ENCODE peak calls at places on chromosomes 12 and 14, in five cellular contexts. P is sigmoid colon, J is Peyer's patch, N is breast epithelium, C is HCT116. K is an unnamed sample.

GRCh38 chr12:109111775-109112491 is 4.5 kb upstream of the ACACB start:
- DNase-seq in C (peak; percentile 24), N (peak; percentile 61), J (peak; percentile 82), P (peak; percentile 91), K (no peak)

GRCh38 chr14:64880382-64881121 is 845 bp upstream of the SPTB start:
- DNase-seq in C (peak; percentile 26), P (peak; percentile 62), N (no peak), J (peak; percentile 50), K (peak; percentile 51)

GRCh38 chr12:992647-993046 is 1.6 kb downstream of the ERC1 start:
- DNase-seq in N (no peak), P (no peak), J (no peak), C (no peak), K (no peak)

GRCh38 chr12:46265734-46266133 is 3.1 kb downstream of the SLC38A1 start:
- DNase-seq in J (no peak), P (no peak), C (no peak), N (no peak), K (no peak)

GRCh38 chr14:68462683-68463082 is 330.2 kb downstream of the ZFP36L1 start:
- DNase-seq in J (no peak), P (no peak), C (no peak), N (no peak), K (no peak)

GRCh38 chr14:95498622-95499353 is 17.7 kb downstream of the SYNE3 start:
- DNase-seq in N (no peak), C (no peak), P (no peak), J (no peak), K (no peak)

GRCh38 chr12:88934163-88934747 is 354.0 kb upstream of the KITLG start:
- DNase-seq in J (no peak), P (no peak), C (peak; percentile 98), N (no peak), K (no peak)

GRCh38 chr14:64423987-64424386 is 35.8 kb downstream of the MTHFD1 start:
- DNase-seq in C (no peak), J (no peak), N (no peak), P (no peak), K (no peak)

GRCh38 chr12:54565658-54566552 is 16.5 kb downstream of the PDE1B start:
- DNase-seq in P (no peak), N (no peak), J (no peak), C (no peak), K (no peak)

GRCh38 chr14:103141117-103141796 is 18.0 kb downstream of the TNFAIP2 start:
- DNase-seq in J (peak; percentile 72), N (no peak), P (no peak), C (peak; percentile 73), K (no peak)

GRCh38 chr12:64824500-64825142 is at the start of gene TBC1D30:
- DNase-seq in N (no peak), P (no peak), C (no peak), J (no peak), K (peak; percentile 41)

GRCh38 chr14:20698934-20699333 is 10.4 kb downstream of the ANG start:
- DNase-seq in N (no peak), J (no peak), C (no peak), P (no peak), K (no peak)

GRCh38 chr12:2264622-2265306 is 212.0 kb downstream of the CACNA1C start:
- DNase-seq in J (no peak), P (no peak), C (no peak), N (peak; percentile 55), K (no peak)

GRCh38 chr14:37172024-37172869 is at the start of gene SLC25A21:
- DNase-seq in N (peak; percentile 51), C (peak; percentile 71), J (peak; percentile 74), P (peak; percentile 87), K (no peak)

GRCh38 chr14:55500708-55501107 is 60.3 kb upstream of the TBPL2 start:
- DNase-seq in C (no peak), J (no peak), P (no peak), N (no peak), K (no peak)

DNA sequence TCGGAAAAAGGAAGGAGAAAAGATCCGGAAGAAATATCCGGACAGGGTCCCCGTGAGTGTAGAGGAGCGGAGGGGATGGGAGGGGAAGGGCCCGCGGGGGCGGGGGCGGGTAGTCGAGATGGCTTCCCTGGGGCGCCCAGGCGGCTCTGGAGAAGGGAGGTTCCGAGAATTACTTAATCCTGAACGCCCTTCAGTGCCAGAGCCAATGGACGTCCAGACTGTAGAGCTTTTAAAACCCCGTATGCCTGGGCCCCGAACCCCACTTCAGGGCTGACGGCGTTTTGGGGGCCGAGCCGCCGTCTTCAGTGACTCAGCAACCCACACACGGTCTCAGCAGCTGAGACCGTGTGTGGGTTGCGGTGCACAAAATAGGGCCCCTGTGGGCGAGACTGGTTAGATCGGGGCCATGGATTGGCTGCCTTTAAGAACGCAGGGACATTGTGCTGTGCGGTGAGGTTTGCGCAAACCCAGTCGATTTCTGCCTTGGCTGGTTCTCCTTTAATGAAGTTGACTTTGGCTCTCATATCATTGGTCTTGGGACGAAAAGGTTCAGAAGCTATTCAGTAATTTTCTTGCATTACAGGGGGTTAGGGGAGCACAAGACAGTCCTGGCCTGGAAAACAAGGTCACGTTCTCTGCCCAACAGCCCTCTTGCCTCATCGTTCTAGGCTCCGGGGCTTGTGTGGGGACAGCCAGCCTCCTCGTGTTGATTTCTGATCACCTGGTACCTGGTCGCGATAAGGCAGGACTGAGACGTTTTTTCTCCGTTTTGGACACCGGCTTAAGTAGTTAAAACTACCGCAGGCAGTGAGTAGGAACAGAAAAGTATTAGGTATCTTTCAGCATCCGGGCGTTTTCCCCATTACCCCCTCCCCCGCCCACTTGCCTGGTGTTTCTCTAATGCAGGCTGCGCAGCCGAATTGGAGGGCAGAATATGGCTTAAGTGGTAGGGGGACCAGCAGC is 772 bp downstream of the GABARAPL1 start:
- DNase-seq in N (peak; percentile 88), J (peak; percentile 88), C (peak; percentile 48), P (peak; percentile 93), K (peak; percentile 49)
- TF ChIP-seq POLR2A in N (peak; percentile 73), J (peak; percentile 25), C (no peak), P (peak; percentile 70), K (peak; percentile 63)

DNA sequence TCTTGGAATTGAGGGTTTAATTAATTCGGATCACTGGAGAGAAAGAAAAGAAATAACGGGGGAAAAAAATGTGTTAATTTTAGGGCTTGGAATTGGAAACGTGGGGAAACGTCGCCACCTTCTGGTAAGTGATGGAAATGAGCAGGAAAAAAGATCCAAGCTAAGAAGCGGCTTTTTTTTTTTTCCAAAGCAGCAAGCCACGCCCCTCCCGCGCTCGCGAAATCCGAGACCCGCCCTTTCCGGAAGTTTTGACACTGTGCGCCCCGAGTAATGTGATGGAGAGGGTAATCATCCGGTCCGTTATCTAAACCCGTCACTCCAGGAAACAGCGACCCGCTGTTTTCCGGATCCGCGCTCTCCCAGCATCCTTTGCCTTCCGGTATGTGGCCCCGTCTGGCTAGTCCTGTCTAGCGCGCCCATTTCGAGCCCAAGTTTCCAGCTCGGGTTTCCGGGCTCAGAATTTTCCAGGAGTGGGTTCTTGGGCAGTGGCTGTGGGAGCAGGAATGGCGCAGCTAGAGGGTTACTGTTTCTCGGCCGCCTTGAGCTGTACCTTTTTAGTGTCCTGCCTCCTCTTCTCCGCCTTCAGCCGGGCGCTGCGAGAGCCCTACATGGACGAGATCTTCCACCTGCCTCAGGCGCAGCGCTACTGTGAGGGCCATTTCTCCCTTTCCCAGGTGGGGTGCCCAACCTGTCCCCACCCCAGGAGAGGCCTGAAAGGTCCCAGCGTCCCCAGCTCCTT is at the start of gene ALG10B:
- DNase-seq in P (peak; percentile 97), J (peak; percentile 96), C (peak; percentile 93), N (peak; percentile 92), K (peak; percentile 35)
- TF ChIP-seq POLR2A in P (no peak), J (no peak), C (no peak), N (no peak), K (peak; percentile 81)

GRCh38 chr14:92676031-92676430 is 72.4 kb downstream of the LGMN start:
- DNase-seq in C (no peak), J (peak; percentile 51), P (peak; percentile 67), N (no peak), K (no peak)

GRCh38 chr14:92677955-92678354 is 70.5 kb downstream of the LGMN start:
- DNase-seq in N (no peak), C (no peak), P (peak; percentile 29), J (peak; percentile 5), K (no peak)

GRCh38 chr14:92677087-92677668 is 71.2 kb downstream of the LGMN start:
- DNase-seq in P (peak; percentile 62), C (no peak), N (no peak), J (peak; percentile 64), K (peak; percentile 78)

GRCh38 chr14:92675421-92675820 is 73.0 kb downstream of the LGMN start:
- DNase-seq in J (no peak), C (no peak), N (no peak), P (peak; percentile 33), K (no peak)

DNA sequence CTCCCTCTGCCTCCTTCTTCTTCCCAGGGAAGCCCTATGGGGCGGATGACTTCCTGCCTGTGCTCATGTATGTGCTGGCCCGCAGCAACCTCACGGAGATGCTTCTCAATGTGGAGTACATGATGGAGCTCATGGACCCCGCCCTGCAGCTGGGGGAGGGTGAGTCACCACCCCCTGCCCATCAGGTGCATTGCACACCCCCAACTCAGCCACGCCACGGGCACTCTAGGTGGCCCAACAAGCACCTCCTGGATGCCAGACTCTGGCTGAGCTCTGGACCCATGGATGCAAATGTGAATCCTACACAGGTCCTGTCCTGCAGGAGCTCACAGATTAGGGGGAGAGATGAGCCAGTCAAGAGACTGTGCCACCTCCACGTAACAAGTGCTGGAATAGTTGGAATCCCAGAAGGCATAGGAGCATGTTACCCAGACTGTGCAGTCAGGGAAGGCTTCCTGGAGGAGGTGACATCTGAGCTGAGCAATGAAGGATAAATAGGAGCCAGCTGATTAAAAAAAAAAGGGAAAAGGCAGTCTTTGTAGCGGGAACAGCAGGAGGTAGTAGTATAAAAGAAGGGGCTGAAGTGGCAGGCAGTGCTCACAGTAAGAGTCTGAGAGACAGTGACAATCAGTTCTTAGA is 71.9 kb downstream of the LGMN start:
- DNase-seq in P (peak; percentile 66), C (no peak), N (no peak), J (peak; percentile 47), K (no peak)
- TF ChIP-seq POLR2A in P (no peak), C (no peak), N (no peak), J (no peak), K (no peak)

DNA sequence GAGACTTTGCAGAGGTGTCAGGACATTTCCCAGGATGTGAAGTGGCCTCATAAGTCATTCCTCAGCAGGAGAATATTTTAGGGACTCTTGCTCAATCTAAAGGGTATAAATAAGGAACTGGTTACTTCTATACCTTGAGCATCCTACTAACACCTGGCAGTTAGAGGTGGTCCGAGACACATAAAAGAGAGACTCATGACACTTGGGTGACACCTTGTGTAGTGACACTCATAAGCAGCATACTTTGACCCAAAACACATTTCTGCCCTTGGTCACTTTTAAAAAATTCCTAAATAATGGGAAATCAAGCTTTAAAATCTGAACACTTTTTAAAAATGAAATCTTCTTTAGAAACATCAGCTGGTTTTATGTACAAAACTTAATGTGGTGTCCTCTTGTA is 118.4 kb downstream of the KCNMB4 start:
- DNase-seq in J (no peak), N (no peak), P (no peak), C (no peak), K (no peak)
- TF ChIP-seq POLR2A in J (no peak), N (no peak), P (no peak), C (no peak), K (no peak)

DNA sequence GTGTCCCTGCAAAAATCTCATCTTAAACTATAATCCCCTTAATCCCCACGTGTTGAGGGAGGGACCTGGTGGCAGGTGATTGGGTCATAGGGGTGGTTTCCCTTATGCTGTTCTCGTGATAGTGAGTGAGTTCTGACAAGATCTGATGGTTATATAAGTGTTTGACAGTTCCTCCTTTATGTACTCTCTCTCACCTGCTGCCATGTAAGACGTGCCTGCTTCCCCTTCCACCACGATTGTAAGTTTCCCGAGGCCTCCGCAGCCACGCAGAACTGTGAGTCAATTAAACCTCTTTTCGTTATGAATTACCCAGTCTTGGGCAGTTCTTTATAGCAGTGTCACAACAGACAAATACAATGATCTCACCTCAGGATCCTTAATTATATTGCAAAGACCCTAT is 45.2 kb upstream of the MAP1LC3B2 start:
- DNase-seq in J (no peak), N (no peak), P (no peak), C (no peak), K (no peak)
- TF ChIP-seq POLR2A in J (no peak), N (no peak), P (no peak), C (no peak), K (no peak)

GRCh38 chr14:49583629-49584028 is 2.6 kb downstream of the RPS29 start:
- DNase-seq in C (no peak), P (no peak), J (no peak), N (no peak), K (no peak)
- TF ChIP-seq POLR2A in C (no peak), P (no peak), J (no peak), N (no peak), K (no peak)

K was measured in GM12891.